ENCODE peak calls at places on chromosomes 12 and 14, in five cellular contexts. Z is lower lobe of right lung, U is coronary artery, G is lower leg skin, H is omental fat pad. E is an unnamed sample.

GRCh38 chr14:100901391-100902183 is 1.9 kb downstream of the RTL1 start:
- DNase-seq in Z (peak), U (no peak), G (no peak), H (no peak), E (peak)

GRCh38 chr14:95527392-95528002 is 7.4 kb upstream of the GLRX5 start:
- DNase-seq in Z (no peak), U (no peak), G (peak), H (peak), E (no peak)

GRCh38 chr12:94074970-94075695 is 73.2 kb upstream of the PLXNC1 start:
- DNase-seq in Z (peak), U (peak), G (peak), H (no peak), E (no peak)

GRCh38 chr12:67433393-67434175 is 164.4 kb downstream of the CAND1 start:
- DNase-seq in Z (no peak), U (no peak), G (no peak), H (no peak), E (no peak)

GRCh38 chr14:103144085-103144484 is 20.8 kb downstream of the TNFAIP2 start:
- DNase-seq in Z (no peak), U (no peak), G (no peak), H (no peak), E (no peak)

GRCh38 chr14:70317969-70318634 is 41.4 kb downstream of the COX16 start:
- DNase-seq in Z (no peak), U (no peak), G (no peak), H (no peak), E (no peak)

GRCh38 chr14:79248131-79248530 is 963.2 kb downstream of the DIO2 start:
- DNase-seq in Z (no peak), U (no peak), G (no peak), H (no peak), E (no peak)

GRCh38 chr12:6367065-6367968 is 8.0 kb downstream of the SCNN1A start:
- DNase-seq in Z (peak), U (no peak), G (no peak), H (no peak), E (peak)